ENCODE peak calls at places on chromosomes 16 and 17, in ten cellular contexts. One of them, this sample, is unnamed.

GRCh38 chr17:2949469-2950044 is 113.8 kb downstream of the OR1D5 start:
- DNase-seq in AML-193: no peak
- DNase-seq in posterior vena cava: peak
- DNase-seq in RPMI7951: peak
- DNase-seq in D721Med: no peak
- DNase-seq in mammary epithelial cell: peak
- DNase-seq in activated CD4-positive, alpha-beta T cell treated with anti-CD3 and anti-CD28 coated beads for 24 hours: no peak
- DNase-seq in NCI-H345: no peak
- DNase-seq in GF-D8: no peak
- DNase-seq in stimulated activated CD8-positive, alpha-beta memory T cell treated with anti-CD3 and anti-CD28 coated beads, Interleukin-4, amount 100 ng/mL, for 1 hour: no peak
- DNase-seq in this sample: no peak

GRCh38 chr16:27867122-27868110 is 196.1 kb downstream of the GSG1L start:
- DNase-seq in mammary epithelial cell: peak
- DNase-seq in AML-193: peak
- DNase-seq in D721Med: peak
- DNase-seq in NCI-H345: peak
- DNase-seq in activated CD4-positive, alpha-beta T cell treated with anti-CD3 and anti-CD28 coated beads for 24 hours: peak
- DNase-seq in stimulated activated CD8-positive, alpha-beta memory T cell treated with anti-CD3 and anti-CD28 coated beads, Interleukin-4, amount 100 ng/mL, for 1 hour: no peak
- DNase-seq in GF-D8: peak
- DNase-seq in RPMI7951: peak
- DNase-seq in posterior vena cava: peak
- DNase-seq in this sample: no peak

GRCh38 chr17:46044286-46044928 is 45.4 kb downstream of the STH start:
- DNase-seq in activated CD4-positive, alpha-beta T cell treated with anti-CD3 and anti-CD28 coated beads for 24 hours: peak
- DNase-seq in stimulated activated CD8-positive, alpha-beta memory T cell treated with anti-CD3 and anti-CD28 coated beads, Interleukin-4, amount 100 ng/mL, for 1 hour: peak
- DNase-seq in D721Med: no peak
- DNase-seq in RPMI7951: peak
- DNase-seq in posterior vena cava: no peak
- DNase-seq in NCI-H345: peak
- DNase-seq in mammary epithelial cell: peak
- DNase-seq in AML-193: peak
- DNase-seq in GF-D8: peak
- DNase-seq in this sample: peak

GRCh38 chr16:67767953-67768352 is 38.4 kb downstream of the RANBP10 start:
- DNase-seq in stimulated activated CD8-positive, alpha-beta memory T cell treated with anti-CD3 and anti-CD28 coated beads, Interleukin-4, amount 100 ng/mL, for 1 hour: no peak
- DNase-seq in D721Med: no peak
- DNase-seq in GF-D8: no peak
- DNase-seq in mammary epithelial cell: peak
- DNase-seq in NCI-H345: no peak
- DNase-seq in RPMI7951: peak
- DNase-seq in AML-193: no peak
- DNase-seq in posterior vena cava: no peak
- DNase-seq in activated CD4-positive, alpha-beta T cell treated with anti-CD3 and anti-CD28 coated beads for 24 hours: no peak
- DNase-seq in this sample: no peak

GRCh38 chr17:57121308-57122042 is 36.4 kb downstream of the AKAP1 start:
- DNase-seq in GF-D8: no peak
- DNase-seq in RPMI7951: no peak
- DNase-seq in mammary epithelial cell: no peak
- DNase-seq in posterior vena cava: no peak
- DNase-seq in D721Med: no peak
- DNase-seq in activated CD4-positive, alpha-beta T cell treated with anti-CD3 and anti-CD28 coated beads for 24 hours: no peak
- DNase-seq in NCI-H345: no peak
- DNase-seq in stimulated activated CD8-positive, alpha-beta memory T cell treated with anti-CD3 and anti-CD28 coated beads, Interleukin-4, amount 100 ng/mL, for 1 hour: no peak
- DNase-seq in AML-193: peak
- DNase-seq in this sample: no peak

GRCh38 chr17:4427505-4427904 is 6.2 kb upstream of the SPNS3 start:
- DNase-seq in AML-193: no peak
- DNase-seq in D721Med: no peak
- DNase-seq in GF-D8: no peak
- DNase-seq in stimulated activated CD8-positive, alpha-beta memory T cell treated with anti-CD3 and anti-CD28 coated beads, Interleukin-4, amount 100 ng/mL, for 1 hour: no peak
- DNase-seq in activated CD4-positive, alpha-beta T cell treated with anti-CD3 and anti-CD28 coated beads for 24 hours: no peak
- DNase-seq in NCI-H345: no peak
- DNase-seq in mammary epithelial cell: no peak
- DNase-seq in RPMI7951: no peak
- DNase-seq in posterior vena cava: no peak
- DNase-seq in this sample: no peak

GRCh38 chr16:66091462-66091861 is 275.0 kb upstream of the CDH5 start:
- DNase-seq in AML-193: no peak
- DNase-seq in D721Med: no peak
- DNase-seq in activated CD4-positive, alpha-beta T cell treated with anti-CD3 and anti-CD28 coated beads for 24 hours: no peak
- DNase-seq in RPMI7951: no peak
- DNase-seq in posterior vena cava: no peak
- DNase-seq in stimulated activated CD8-positive, alpha-beta memory T cell treated with anti-CD3 and anti-CD28 coated beads, Interleukin-4, amount 100 ng/mL, for 1 hour: no peak
- DNase-seq in NCI-H345: no peak
- DNase-seq in mammary epithelial cell: no peak
- DNase-seq in GF-D8: no peak
- DNase-seq in this sample: no peak

GRCh38 chr16:3835089-3835602 is 45.4 kb downstream of the CREBBP start:
- DNase-seq in AML-193: no peak
- DNase-seq in NCI-H345: no peak
- DNase-seq in stimulated activated CD8-positive, alpha-beta memory T cell treated with anti-CD3 and anti-CD28 coated beads, Interleukin-4, amount 100 ng/mL, for 1 hour: no peak
- DNase-seq in posterior vena cava: no peak
- DNase-seq in activated CD4-positive, alpha-beta T cell treated with anti-CD3 and anti-CD28 coated beads for 24 hours: no peak
- DNase-seq in RPMI7951: no peak
- DNase-seq in D721Med: no peak
- DNase-seq in GF-D8: no peak
- DNase-seq in mammary epithelial cell: no peak
- DNase-seq in this sample: no peak

GRCh38 chr17:16419929-16420271 is 4.5 kb downstream of the TRPV2 start:
- DNase-seq in posterior vena cava: no peak
- DNase-seq in activated CD4-positive, alpha-beta T cell treated with anti-CD3 and anti-CD28 coated beads for 24 hours: no peak
- DNase-seq in GF-D8: no peak
- DNase-seq in mammary epithelial cell: peak
- DNase-seq in D721Med: no peak
- DNase-seq in NCI-H345: no peak
- DNase-seq in RPMI7951: peak
- DNase-seq in stimulated activated CD8-positive, alpha-beta memory T cell treated with anti-CD3 and anti-CD28 coated beads, Interleukin-4, amount 100 ng/mL, for 1 hour: no peak
- DNase-seq in AML-193: no peak
- DNase-seq in this sample: no peak

GRCh38 chr17:66829883-66830282 is 5.0 kb upstream of the CACNG5 start:
- DNase-seq in AML-193: no peak
- DNase-seq in posterior vena cava: peak
- DNase-seq in RPMI7951: no peak
- DNase-seq in NCI-H345: no peak
- DNase-seq in GF-D8: no peak
- DNase-seq in activated CD4-positive, alpha-beta T cell treated with anti-CD3 and anti-CD28 coated beads for 24 hours: no peak
- DNase-seq in stimulated activated CD8-positive, alpha-beta memory T cell treated with anti-CD3 and anti-CD28 coated beads, Interleukin-4, amount 100 ng/mL, for 1 hour: no peak
- DNase-seq in D721Med: no peak
- DNase-seq in mammary epithelial cell: no peak
- DNase-seq in this sample: no peak

GRCh38 chr16:87034317-87034716 is 282.9 kb downstream of the C16orf95 start:
- DNase-seq in posterior vena cava: no peak
- DNase-seq in stimulated activated CD8-positive, alpha-beta memory T cell treated with anti-CD3 and anti-CD28 coated beads, Interleukin-4, amount 100 ng/mL, for 1 hour: no peak
- DNase-seq in AML-193: no peak
- DNase-seq in GF-D8: no peak
- DNase-seq in activated CD4-positive, alpha-beta T cell treated with anti-CD3 and anti-CD28 coated beads for 24 hours: no peak
- DNase-seq in NCI-H345: no peak
- DNase-seq in D721Med: no peak
- DNase-seq in RPMI7951: no peak
- DNase-seq in mammary epithelial cell: no peak
- DNase-seq in this sample: no peak

GRCh38 chr16:87602005-87602790 is at the start of gene JPH3:
- DNase-seq in RPMI7951: no peak
- DNase-seq in AML-193: no peak
- DNase-seq in posterior vena cava: no peak
- DNase-seq in NCI-H345: peak
- DNase-seq in activated CD4-positive, alpha-beta T cell treated with anti-CD3 and anti-CD28 coated beads for 24 hours: no peak
- DNase-seq in D721Med: peak
- DNase-seq in GF-D8: no peak
- DNase-seq in stimulated activated CD8-positive, alpha-beta memory T cell treated with anti-CD3 and anti-CD28 coated beads, Interleukin-4, amount 100 ng/mL, for 1 hour: no peak
- DNase-seq in mammary epithelial cell: no peak
- DNase-seq in this sample: no peak

GRCh38 chr17:76138896-76139248 is 2.2 kb downstream of the FOXJ1 start:
- DNase-seq in stimulated activated CD8-positive, alpha-beta memory T cell treated with anti-CD3 and anti-CD28 coated beads, Interleukin-4, amount 100 ng/mL, for 1 hour: no peak
- DNase-seq in NCI-H345: no peak
- DNase-seq in GF-D8: no peak
- DNase-seq in activated CD4-positive, alpha-beta T cell treated with anti-CD3 and anti-CD28 coated beads for 24 hours: no peak
- DNase-seq in AML-193: no peak
- DNase-seq in RPMI7951: no peak
- DNase-seq in posterior vena cava: no peak
- DNase-seq in mammary epithelial cell: no peak
- DNase-seq in D721Med: no peak
- DNase-seq in this sample: no peak

GRCh38 chr17:76139801-76140660 is 1.0 kb downstream of the FOXJ1 start:
- DNase-seq in NCI-H345: no peak
- DNase-seq in AML-193: no peak
- DNase-seq in RPMI7951: no peak
- DNase-seq in activated CD4-positive, alpha-beta T cell treated with anti-CD3 and anti-CD28 coated beads for 24 hours: no peak
- DNase-seq in D721Med: no peak
- DNase-seq in GF-D8: no peak
- DNase-seq in posterior vena cava: peak
- DNase-seq in stimulated activated CD8-positive, alpha-beta memory T cell treated with anti-CD3 and anti-CD28 coated beads, Interleukin-4, amount 100 ng/mL, for 1 hour: no peak
- DNase-seq in mammary epithelial cell: no peak
- DNase-seq in this sample: no peak

GRCh38 chr17:40612510-40613244 is 34.9 kb downstream of the SMARCE1 start:
- DNase-seq in mammary epithelial cell: peak
- DNase-seq in posterior vena cava: no peak
- DNase-seq in AML-193: no peak
- DNase-seq in activated CD4-positive, alpha-beta T cell treated with anti-CD3 and anti-CD28 coated beads for 24 hours: no peak
- DNase-seq in D721Med: no peak
- DNase-seq in GF-D8: no peak
- DNase-seq in stimulated activated CD8-positive, alpha-beta memory T cell treated with anti-CD3 and anti-CD28 coated beads, Interleukin-4, amount 100 ng/mL, for 1 hour: no peak
- DNase-seq in RPMI7951: no peak
- DNase-seq in NCI-H345: no peak
- DNase-seq in this sample: no peak